ENCODE peak calls at places on chromosome 1, in eight cellular contexts. One of them, this sample, is unnamed.

GRCh38 chr1:74766579-74766978 is 33.6 kb downstream of the TYW3 start:
- DNase-seq in body of pancreas: no peak
- DNase-seq in GM06990: no peak
- DNase-seq in lower lobe of right lung: no peak
- DNase-seq in cardiac fibroblast: no peak
- DNase-seq in AG10803: no peak
- DNase-seq in right lobe of liver: no peak
- DNase-seq in coronary artery: no peak
- DNase-seq in this sample: no peak

GRCh38 chr1:85088408-85088784 is 40.1 kb upstream of the MCOLN3 start:
- DNase-seq in body of pancreas: no peak
- DNase-seq in GM06990: no peak
- DNase-seq in lower lobe of right lung: no peak
- DNase-seq in cardiac fibroblast: no peak
- DNase-seq in AG10803: peak
- DNase-seq in right lobe of liver: no peak
- DNase-seq in coronary artery: no peak
- DNase-seq in this sample: no peak

GRCh38 chr1:226644541-226645176 is 94.4 kb downstream of the ITPKB start:
- DNase-seq in body of pancreas: no peak
- DNase-seq in GM06990: no peak
- DNase-seq in lower lobe of right lung: peak
- DNase-seq in cardiac fibroblast: no peak
- DNase-seq in AG10803: no peak
- DNase-seq in right lobe of liver: no peak
- DNase-seq in coronary artery: no peak
- DNase-seq in this sample: no peak

GRCh38 chr1:14067036-14067435 is 367.0 kb downstream of the PRDM2 start:
- DNase-seq in body of pancreas: no peak
- DNase-seq in GM06990: no peak
- DNase-seq in lower lobe of right lung: no peak
- DNase-seq in cardiac fibroblast: no peak
- DNase-seq in AG10803: no peak
- DNase-seq in right lobe of liver: no peak
- DNase-seq in coronary artery: no peak
- DNase-seq in this sample: no peak

GRCh38 chr1:20183876-20184275 is 2.0 kb upstream of the UBXN10 start:
- DNase-seq in body of pancreas: no peak
- DNase-seq in GM06990: no peak
- DNase-seq in lower lobe of right lung: no peak
- DNase-seq in cardiac fibroblast: no peak
- DNase-seq in AG10803: no peak
- DNase-seq in right lobe of liver: peak
- DNase-seq in coronary artery: no peak
- DNase-seq in this sample: no peak

GRCh38 chr1:65253800-65254319 is 55.5 kb upstream of the DNAJC6 start:
- DNase-seq in body of pancreas: no peak
- DNase-seq in GM06990: no peak
- DNase-seq in lower lobe of right lung: no peak
- DNase-seq in cardiac fibroblast: no peak
- DNase-seq in AG10803: peak
- DNase-seq in right lobe of liver: no peak
- DNase-seq in coronary artery: no peak
- DNase-seq in this sample: no peak

GRCh38 chr1:186104459-186104858 is 270.6 kb downstream of the TPR start:
- DNase-seq in body of pancreas: no peak
- DNase-seq in GM06990: no peak
- DNase-seq in lower lobe of right lung: no peak
- DNase-seq in cardiac fibroblast: no peak
- DNase-seq in AG10803: no peak
- DNase-seq in right lobe of liver: no peak
- DNase-seq in coronary artery: no peak
- DNase-seq in this sample: no peak

GRCh38 chr1:8889925-8890785 is 11.7 kb upstream of the ENO1 start:
- DNase-seq in body of pancreas: peak
- DNase-seq in GM06990: no peak
- DNase-seq in lower lobe of right lung: peak
- DNase-seq in cardiac fibroblast: peak
- DNase-seq in AG10803: peak
- DNase-seq in right lobe of liver: peak
- DNase-seq in coronary artery: peak
- DNase-seq in this sample: no peak

GRCh38 chr1:205700865-205701401 is 20.6 kb upstream of the SLC45A3 start:
- DNase-seq in body of pancreas: no peak
- DNase-seq in GM06990: no peak
- DNase-seq in lower lobe of right lung: no peak
- DNase-seq in cardiac fibroblast: peak
- DNase-seq in AG10803: no peak
- DNase-seq in right lobe of liver: no peak
- DNase-seq in coronary artery: no peak
- DNase-seq in this sample: no peak

GRCh38 chr1:101309334-101310221 is 72.8 kb downstream of the S1PR1 start:
- DNase-seq in body of pancreas: peak
- DNase-seq in GM06990: peak
- DNase-seq in lower lobe of right lung: peak
- DNase-seq in cardiac fibroblast: peak
- DNase-seq in AG10803: peak
- DNase-seq in right lobe of liver: peak
- DNase-seq in coronary artery: no peak
- DNase-seq in this sample: no peak

GRCh38 chr1:154806333-154806732 is 63.7 kb downstream of the KCNN3 start:
- DNase-seq in body of pancreas: no peak
- DNase-seq in GM06990: no peak
- DNase-seq in lower lobe of right lung: no peak
- DNase-seq in cardiac fibroblast: no peak
- DNase-seq in AG10803: no peak
- DNase-seq in right lobe of liver: no peak
- DNase-seq in coronary artery: no peak
- DNase-seq in this sample: no peak

GRCh38 chr1:39398278-39399010 is 93.0 kb upstream of the BMP8A start:
- DNase-seq in body of pancreas: peak
- DNase-seq in GM06990: peak
- DNase-seq in lower lobe of right lung: peak
- DNase-seq in cardiac fibroblast: peak
- DNase-seq in AG10803: peak
- DNase-seq in right lobe of liver: no peak
- DNase-seq in coronary artery: peak
- DNase-seq in this sample: no peak

GRCh38 chr1:81547261-81547911 is 253.3 kb upstream of the ADGRL2 start:
- DNase-seq in body of pancreas: no peak
- DNase-seq in GM06990: no peak
- DNase-seq in lower lobe of right lung: no peak
- DNase-seq in cardiac fibroblast: no peak
- DNase-seq in AG10803: no peak
- DNase-seq in right lobe of liver: no peak
- DNase-seq in coronary artery: no peak
- DNase-seq in this sample: no peak

GRCh38 chr1:226525750-226526149 is 22.8 kb upstream of the STUM start:
- DNase-seq in body of pancreas: no peak
- DNase-seq in GM06990: no peak
- DNase-seq in lower lobe of right lung: no peak
- DNase-seq in cardiac fibroblast: no peak
- DNase-seq in AG10803: peak
- DNase-seq in right lobe of liver: no peak
- DNase-seq in coronary artery: no peak
- DNase-seq in this sample: no peak

GRCh38 chr1:30697977-30698376 is 25.4 kb downstream of the MATN1 start:
- DNase-seq in body of pancreas: peak
- DNase-seq in GM06990: no peak
- DNase-seq in lower lobe of right lung: no peak
- DNase-seq in cardiac fibroblast: peak
- DNase-seq in AG10803: peak
- DNase-seq in right lobe of liver: no peak
- DNase-seq in coronary artery: no peak
- DNase-seq in this sample: no peak

GRCh38 chr1:10779201-10779600 is 17.2 kb downstream of the CASZ1 start:
- DNase-seq in body of pancreas: peak
- DNase-seq in GM06990: no peak
- DNase-seq in lower lobe of right lung: peak
- DNase-seq in cardiac fibroblast: no peak
- DNase-seq in AG10803: no peak
- DNase-seq in right lobe of liver: no peak
- DNase-seq in coronary artery: no peak
- DNase-seq in this sample: no peak

DNA sequence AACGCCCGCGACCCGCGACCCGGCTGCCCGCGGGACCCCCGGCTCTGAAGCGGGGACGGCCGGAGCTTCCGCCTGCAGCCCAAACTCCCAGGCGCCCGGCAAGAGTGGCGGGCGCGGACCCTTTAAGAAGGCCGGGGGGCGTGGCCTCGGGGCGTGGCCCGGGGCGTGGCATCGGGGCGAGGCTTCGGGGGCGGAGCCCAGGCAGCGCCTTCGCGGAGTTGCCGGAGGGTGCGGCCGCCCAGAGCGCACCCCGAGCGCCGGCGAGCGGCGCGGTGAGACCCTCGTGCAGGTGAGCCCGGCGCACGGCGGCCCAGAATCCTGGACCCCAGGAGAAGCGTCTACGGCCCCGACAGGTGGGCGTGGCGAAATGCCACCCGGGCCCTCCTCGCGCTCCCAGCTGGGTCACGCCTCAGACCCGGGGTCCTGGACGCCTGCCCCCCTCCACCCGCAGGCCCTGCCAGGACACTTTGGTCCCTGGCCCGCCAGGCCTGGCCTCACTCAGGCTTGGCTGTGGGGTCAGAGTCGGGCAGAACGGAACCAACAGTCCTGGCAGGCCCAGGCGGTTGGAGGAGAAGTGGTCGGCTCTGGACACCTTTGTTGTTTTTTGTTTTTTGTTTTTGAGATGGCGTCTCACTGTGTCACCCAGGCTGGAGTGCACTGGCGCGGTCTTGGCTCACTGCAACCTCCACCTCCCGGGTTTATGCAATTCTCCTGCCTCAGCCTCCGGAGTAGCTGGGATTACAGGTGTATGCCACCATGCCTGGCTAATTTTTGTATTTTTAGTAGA is 14.4 kb downstream of the RNF223 start:
- DNase-seq in body of pancreas: peak
- DNase-seq in GM06990: peak
- DNase-seq in lower lobe of right lung: peak
- DNase-seq in cardiac fibroblast: peak
- DNase-seq in AG10803: peak
- DNase-seq in right lobe of liver: peak
- DNase-seq in coronary artery: peak
- DNase-seq in this sample: no peak
- TF ChIP-seq CTCF in body of pancreas: no peak
- TF ChIP-seq CTCF in GM06990: no peak
- TF ChIP-seq CTCF in lower lobe of right lung: peak
- TF ChIP-seq CTCF in cardiac fibroblast: no peak
- TF ChIP-seq CTCF in AG10803: no peak
- TF ChIP-seq CTCF in right lobe of liver: no peak
- TF ChIP-seq CTCF in coronary artery: no peak
- TF ChIP-seq CTCF in this sample: no peak

GRCh38 chr1:211493133-211493864 is 1.3 kb upstream of the RD3 start:
- DNase-seq in body of pancreas: no peak
- DNase-seq in GM06990: no peak
- DNase-seq in lower lobe of right lung: no peak
- DNase-seq in cardiac fibroblast: no peak
- DNase-seq in AG10803: no peak
- DNase-seq in right lobe of liver: no peak
- DNase-seq in coronary artery: no peak
- DNase-seq in this sample: no peak
- H3K4me3 ChIP-seq in body of pancreas: no peak
- H3K4me3 ChIP-seq in GM06990: no peak
- H3K4me3 ChIP-seq in lower lobe of right lung: no peak
- H3K4me3 ChIP-seq in cardiac fibroblast: no peak
- H3K4me3 ChIP-seq in AG10803: no peak
- H3K4me3 ChIP-seq in right lobe of liver: no peak
- H3K4me3 ChIP-seq in coronary artery: no peak
- H3K4me3 ChIP-seq in this sample: no peak

DNA sequence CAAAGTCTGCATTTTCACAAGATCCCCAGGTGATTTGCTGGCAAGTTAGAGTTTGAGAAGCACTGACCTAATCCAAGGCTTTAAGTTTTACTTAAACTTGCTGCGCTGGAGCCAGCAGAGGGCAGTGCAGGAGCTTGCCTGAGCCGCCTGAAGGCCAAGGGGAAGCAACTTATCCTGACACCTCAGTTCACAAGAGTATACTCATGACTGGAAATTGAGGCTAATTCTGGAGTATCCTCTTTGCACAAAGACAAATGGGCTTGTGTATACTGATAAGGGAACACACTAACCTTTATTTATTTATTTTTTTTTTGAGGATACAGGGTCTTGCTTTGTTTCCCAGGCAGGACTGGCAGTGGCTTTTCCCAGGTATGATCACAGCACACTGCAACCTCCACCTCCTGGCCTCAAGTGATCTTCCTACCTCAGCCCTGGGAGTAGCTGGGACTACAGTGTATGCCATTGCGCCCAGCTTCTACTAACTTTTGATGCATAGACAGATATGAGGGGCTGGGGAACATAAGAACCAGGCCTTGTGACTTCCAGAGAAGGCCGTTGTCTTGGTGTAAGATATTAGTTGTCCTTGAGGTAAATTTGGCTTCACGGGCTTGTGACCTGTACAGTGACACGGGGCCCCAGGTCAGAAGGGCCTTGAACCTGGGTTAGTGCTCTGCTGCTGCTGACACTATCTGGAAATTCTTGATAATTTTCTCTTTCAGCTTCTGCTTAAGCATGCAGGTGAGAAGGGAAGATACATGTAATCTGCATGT is 29.0 kb upstream of the SLAMF1 start:
- DNase-seq in body of pancreas: peak
- DNase-seq in GM06990: peak
- DNase-seq in lower lobe of right lung: peak
- DNase-seq in cardiac fibroblast: peak
- DNase-seq in AG10803: peak
- DNase-seq in right lobe of liver: peak
- DNase-seq in coronary artery: no peak
- DNase-seq in this sample: no peak
- TF ChIP-seq CTCF in body of pancreas: peak
- TF ChIP-seq CTCF in GM06990: peak
- TF ChIP-seq CTCF in lower lobe of right lung: peak
- TF ChIP-seq CTCF in cardiac fibroblast: peak
- TF ChIP-seq CTCF in AG10803: peak
- TF ChIP-seq CTCF in right lobe of liver: peak
- TF ChIP-seq CTCF in coronary artery: peak
- TF ChIP-seq CTCF in this sample: peak

GRCh38 chr1:3911981-3912808 is 12.1 kb upstream of the C1orf174 start:
- DNase-seq in body of pancreas: no peak
- DNase-seq in GM06990: no peak
- DNase-seq in lower lobe of right lung: peak
- DNase-seq in cardiac fibroblast: no peak
- DNase-seq in AG10803: no peak
- DNase-seq in right lobe of liver: no peak
- DNase-seq in coronary artery: peak
- DNase-seq in this sample: no peak

GRCh38 chr1:3910049-3910731 is 10.1 kb upstream of the C1orf174 start:
- DNase-seq in body of pancreas: no peak
- DNase-seq in GM06990: no peak
- DNase-seq in lower lobe of right lung: peak
- DNase-seq in cardiac fibroblast: no peak
- DNase-seq in AG10803: no peak
- DNase-seq in right lobe of liver: no peak
- DNase-seq in coronary artery: no peak
- DNase-seq in this sample: no peak

GRCh38 chr1:3911521-3911845 is 11.4 kb upstream of the C1orf174 start:
- DNase-seq in body of pancreas: no peak
- DNase-seq in GM06990: no peak
- DNase-seq in lower lobe of right lung: no peak
- DNase-seq in cardiac fibroblast: no peak
- DNase-seq in AG10803: no peak
- DNase-seq in right lobe of liver: no peak
- DNase-seq in coronary artery: no peak
- DNase-seq in this sample: no peak

GRCh38 chr1:3909615-3910014 is 9.5 kb upstream of the C1orf174 start:
- DNase-seq in body of pancreas: no peak
- DNase-seq in GM06990: no peak
- DNase-seq in lower lobe of right lung: peak
- DNase-seq in cardiac fibroblast: no peak
- DNase-seq in AG10803: no peak
- DNase-seq in right lobe of liver: no peak
- DNase-seq in coronary artery: no peak
- DNase-seq in this sample: no peak

GRCh38 chr1:3910769-3911520 is 10.9 kb upstream of the C1orf174 start:
- DNase-seq in body of pancreas: peak
- DNase-seq in GM06990: peak
- DNase-seq in lower lobe of right lung: peak
- DNase-seq in cardiac fibroblast: peak
- DNase-seq in AG10803: peak
- DNase-seq in right lobe of liver: peak
- DNase-seq in coronary artery: no peak
- DNase-seq in this sample: no peak
- H3K4me3 ChIP-seq in body of pancreas: no peak
- H3K4me3 ChIP-seq in GM06990: no peak
- H3K4me3 ChIP-seq in lower lobe of right lung: no peak
- H3K4me3 ChIP-seq in cardiac fibroblast: no peak
- H3K4me3 ChIP-seq in AG10803: no peak
- H3K4me3 ChIP-seq in right lobe of liver: no peak
- H3K4me3 ChIP-seq in coronary artery: peak
- H3K4me3 ChIP-seq in this sample: no peak

This sample was measured in vagina.